ENCODE peak calls at places on chromosome 4, in eight cellular contexts. E, M, T, H, A, V, Y and F are unnamed samples.

GRCh38 chr4:175451238-175451965 is 360.7 kb downstream of the GPM6A start:
- DNase-seq in E (no peak), M (no peak), T (no peak), H (no peak), A (no peak), V (no peak), Y (no peak), F (no peak)

GRCh38 chr4:112910109-112910736 is 139.2 kb upstream of the ANK2 start:
- DNase-seq in E (peak; percentile 17), M (no peak), T (peak; percentile 33), H (no peak), A (peak; percentile 28), V (no peak), Y (no peak), F (peak; percentile 49)

GRCh38 chr4:118213101-118213500 is 139.7 kb downstream of the PRSS12 start:
- DNase-seq in E (no peak), M (no peak), T (no peak), H (no peak), A (no peak), V (no peak), Y (no peak), F (no peak)

GRCh38 chr4:139973015-139973414 is 181.0 kb downstream of the MAML3 start:
- DNase-seq in E (no peak), M (no peak), T (no peak), H (peak; percentile 62), A (no peak), V (no peak), Y (no peak), F (no peak)

GRCh38 chr4:2697995-2698414 is 58.1 kb downstream of the TNIP2 start:
- DNase-seq in E (no peak), M (no peak), T (no peak), H (no peak), A (no peak), V (no peak), Y (no peak), F (no peak)

GRCh38 chr4:2484993-2485392 is 16.1 kb downstream of the RNF4 start:
- DNase-seq in E (no peak), M (peak; percentile 91), T (no peak), H (peak; percentile 21), A (no peak), V (no peak), Y (peak; percentile 77), F (no peak)

GRCh38 chr4:10944321-10944720 is 259.8 kb upstream of the CLNK start:
- DNase-seq in E (no peak), M (no peak), T (no peak), H (no peak), A (no peak), V (no peak), Y (no peak), F (no peak)

GRCh38 chr4:152894673-152895072 is 41.5 kb upstream of the FHDC1 start:
- DNase-seq in E (no peak), M (no peak), T (no peak), H (no peak), A (no peak), V (no peak), Y (no peak), F (no peak)

GRCh38 chr4:52051213-52051614 is at the start of gene SPATA18:
- DNase-seq in E (peak; percentile 43), M (peak; percentile 52), T (peak; percentile 61), H (peak; percentile 12), A (no peak), V (peak; percentile 28), Y (peak; percentile 31), F (no peak)

GRCh38 chr4:105543881-105544280 is 8.5 kb upstream of the ARHGEF38 start:
- DNase-seq in E (no peak), M (no peak), T (no peak), H (no peak), A (no peak), V (no peak), Y (no peak), F (no peak)

GRCh38 chr4:151961456-151961855 is 200.6 kb upstream of the GATB start:
- DNase-seq in E (no peak), M (no peak), T (no peak), H (no peak), A (no peak), V (no peak), Y (no peak), F (no peak)

GRCh38 chr4:59597536-59598232 is 1602.4 kb upstream of the ADGRL3 start:
- DNase-seq in E (no peak), M (no peak), T (no peak), H (no peak), A (no peak), V (no peak), Y (no peak), F (peak; percentile 16)

GRCh38 chr4:176949022-176949421 is 156.3 kb upstream of the VEGFC start:
- DNase-seq in E (no peak), M (no peak), T (no peak), H (no peak), A (no peak), V (no peak), Y (peak; percentile 17), F (no peak)

GRCh38 chr4:124432500-124432899 is 280.0 kb downstream of the ANKRD50 start:
- DNase-seq in E (no peak), M (no peak), T (no peak), H (no peak), A (no peak), V (no peak), Y (no peak), F (no peak)

GRCh38 chr4:140099993-140100392 is 54.0 kb downstream of the MAML3 start:
- DNase-seq in E (no peak), M (peak; percentile 55), T (peak; percentile 59), H (no peak), A (no peak), V (no peak), Y (peak; percentile 42), F (peak; percentile 32)

GRCh38 chr4:1974836-1975235 is 33.9 kb downstream of the NELFA start:
- DNase-seq in E (no peak), M (no peak), T (no peak), H (no peak), A (no peak), V (no peak), Y (no peak), F (no peak)

GRCh38 chr4:168551945-168552695 is 55.3 kb downstream of the PALLD start:
- DNase-seq in E (no peak), M (no peak), T (no peak), H (peak; percentile 70), A (no peak), V (no peak), Y (no peak), F (no peak)

GRCh38 chr4:168551211-168551610 is 54.4 kb downstream of the PALLD start:
- DNase-seq in E (no peak), M (no peak), T (no peak), H (no peak), A (no peak), V (no peak), Y (no peak), F (no peak)

GRCh38 chr4:168553714-168554370 is 57.0 kb downstream of the PALLD start:
- DNase-seq in E (no peak), M (no peak), T (no peak), H (no peak), A (no peak), V (no peak), Y (no peak), F (no peak)

GRCh38 chr4:168550071-168550766 is 53.4 kb downstream of the PALLD start:
- DNase-seq in E (no peak), M (no peak), T (no peak), H (peak; percentile 28), A (no peak), V (no peak), Y (no peak), F (no peak)

GRCh38 chr4:168549145-168549544 is 52.3 kb downstream of the PALLD start:
- DNase-seq in E (no peak), M (no peak), T (no peak), H (no peak), A (no peak), V (no peak), Y (no peak), F (no peak)
- H3K27ac ChIP-seq in E (no peak overlapping the region), M (no peak overlapping the region), T (peak overlapping the region; percentile 92), H (no peak overlapping the region), A (no peak overlapping the region), V (no peak overlapping the region), Y (no peak overlapping the region), F (no peak overlapping the region)

GRCh38 chr4:76758996-76759395 is 138.9 kb downstream of the SOWAHB start:
- DNase-seq in E (no peak), M (no peak), T (no peak), H (no peak), A (no peak), V (no peak), Y (no peak), F (no peak)

GRCh38 chr4:76755756-76756155 is 142.2 kb downstream of the SOWAHB start:
- DNase-seq in E (no peak), M (no peak), T (no peak), H (no peak), A (no peak), V (no peak), Y (no peak), F (no peak)

GRCh38 chr4:76758290-76758882 is 139.6 kb downstream of the SOWAHB start:
- DNase-seq in E (peak; percentile 51), M (no peak), T (peak; percentile 71), H (peak; percentile 69), A (no peak), V (no peak), Y (no peak), F (no peak)

GRCh38 chr4:76756416-76756815 is 141.5 kb downstream of the SOWAHB start:
- DNase-seq in E (no peak), M (no peak), T (no peak), H (no peak), A (no peak), V (no peak), Y (no peak), F (no peak)

DNA sequence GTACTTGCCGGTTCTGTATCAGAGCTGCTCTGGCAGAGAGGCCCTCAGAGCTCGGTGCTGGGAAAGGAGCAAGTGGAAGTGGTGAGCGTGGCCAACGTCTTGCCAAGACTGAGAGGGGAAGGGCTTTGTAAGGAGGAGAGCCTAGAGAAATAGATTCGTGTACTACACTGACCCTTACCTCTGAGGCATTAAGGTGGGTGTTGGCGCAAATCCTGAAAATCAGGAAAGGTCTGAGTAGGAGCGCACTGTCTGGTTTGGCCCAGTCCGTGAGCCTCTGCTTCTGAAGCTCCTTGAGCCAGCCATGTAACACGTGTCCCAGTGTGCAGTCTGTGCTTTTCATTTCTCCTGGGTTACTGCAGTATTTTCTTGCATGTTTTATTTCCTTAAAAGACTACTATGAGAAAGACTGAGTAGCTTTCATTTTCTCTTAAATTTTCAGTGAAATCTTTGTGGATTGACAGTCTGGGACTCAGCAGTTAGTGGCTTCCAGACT is 140.5 kb downstream of the SOWAHB start:
- DNase-seq in E (no peak), M (no peak), T (no peak), H (no peak), A (no peak), V (no peak), Y (no peak), F (no peak)
- H3K27ac ChIP-seq in E (no peak overlapping the region), M (no peak overlapping the region), T (peak overlapping the region; percentile 47), H (peak overlapping the region; percentile 72), A (no peak overlapping the region), V (no peak overlapping the region), Y (peak overlapping the region; percentile 37), F (no peak overlapping the region)

GRCh38 chr4:173039617-173040176 is 128.9 kb upstream of the GALNT7 start:
- DNase-seq in E (no peak), M (no peak), T (no peak), H (no peak), A (no peak), V (no peak), Y (no peak), F (no peak)
- H3K27ac ChIP-seq in E (no peak overlapping the region), M (peak overlapping the region; percentile 11), T (no peak overlapping the region), H (no peak overlapping the region), A (no peak overlapping the region), V (peak overlapping the region; percentile 39), Y (peak overlapping the region; percentile 68), F (no peak overlapping the region)

GRCh38 chr4:63663870-63664269 is 745.4 kb downstream of the TECRL start:
- DNase-seq in E (no peak), M (no peak), T (no peak), H (no peak), A (no peak), V (no peak), Y (no peak), F (no peak)
- H3K27ac ChIP-seq in E (no peak overlapping the region), M (no peak overlapping the region), T (no peak overlapping the region), H (no peak overlapping the region), A (no peak overlapping the region), V (no peak overlapping the region), Y (no peak overlapping the region), F (no peak overlapping the region)